ENCODE peak calls at places on chromosomes 13 and 19, in seven cellular contexts. L, M, Z, K, V, U and I are unnamed samples.

GRCh38 chr19:16660763-16661479 is at the start of gene TMEM38A:
- DNase-seq in Z (peak), L (no peak), V (no peak), U (peak), M (no peak), K (peak), I (no peak)

GRCh38 chr19:2081873-2082810 is 14.0 kb downstream of the MOB3A start:
- DNase-seq in K (no peak), Z (peak), V (no peak), L (no peak), M (no peak), U (no peak), I (no peak)

GRCh38 chr13:30169442-30169841 is 137.9 kb downstream of the KATNAL1 start:
- DNase-seq in K (no peak), M (no peak), U (no peak), L (no peak), Z (no peak), V (no peak), I (no peak)

GRCh38 chr19:28956421-28956820 is 256.5 kb downstream of the UQCRFS1 start:
- DNase-seq in Z (no peak), U (no peak), K (no peak), V (no peak), M (no peak), L (no peak), I (no peak)

GRCh38 chr19:13938361-13939027 is at the start of gene PODNL1:
- DNase-seq in L (peak), U (no peak), Z (peak), K (no peak), M (no peak), V (no peak), I (no peak)

GRCh38 chr19:45885556-45886426 is at the start of gene IRF2BP1:
- DNase-seq in Z (peak), U (peak), K (peak), L (peak), V (peak), M (peak), I (no peak)

GRCh38 chr13:71842003-71842402 is 25.0 kb downstream of the DACH1 start:
- DNase-seq in L (no peak), K (no peak), M (no peak), V (no peak), Z (no peak), U (no peak), I (no peak)

GRCh38 chr13:51856998-51857397 is 4.8 kb upstream of the CCDC70 start:
- DNase-seq in U (no peak), L (no peak), M (no peak), V (peak), K (no peak), Z (no peak), I (no peak)

GRCh38 chr13:33318744-33319143 is 33.2 kb upstream of the STARD13 start:
- DNase-seq in Z (no peak), V (no peak), L (no peak), K (no peak), U (no peak), M (no peak), I (no peak)

GRCh38 chr19:14142262-14143190 is 6.1 kb upstream of the ASF1B start:
- DNase-seq in Z (no peak), U (peak), V (no peak), L (no peak), M (no peak), K (no peak), I (no peak)

GRCh38 chr13:71758823-71759222 is 108.2 kb downstream of the DACH1 start:
- DNase-seq in Z (peak), U (no peak), K (no peak), L (no peak), M (no peak), V (no peak), I (no peak)

GRCh38 chr19:12930002-12930645 is 3.4 kb downstream of the FARSA start:
- DNase-seq in Z (no peak), U (no peak), M (no peak), V (no peak), L (no peak), K (no peak), I (no peak)

GRCh38 chr19:39345956-39346355 is 3.7 kb downstream of the SAMD4B start:
- DNase-seq in M (no peak), U (no peak), K (no peak), L (no peak), Z (no peak), V (no peak), I (no peak)

GRCh38 chr19:39350156-39350555 is 7.9 kb downstream of the SAMD4B start:
- DNase-seq in Z (no peak), L (no peak), U (no peak), M (no peak), V (no peak), K (no peak), I (no peak)

GRCh38 chr19:39349326-39349725 is 7.1 kb downstream of the SAMD4B start:
- DNase-seq in Z (no peak), U (no peak), L (no peak), V (no peak), K (no peak), M (no peak), I (no peak)

GRCh38 chr19:39351537-39352037 is 9.4 kb downstream of the SAMD4B start:
- DNase-seq in M (peak), V (no peak), K (no peak), Z (no peak), L (peak), U (peak), I (peak)

DNA sequence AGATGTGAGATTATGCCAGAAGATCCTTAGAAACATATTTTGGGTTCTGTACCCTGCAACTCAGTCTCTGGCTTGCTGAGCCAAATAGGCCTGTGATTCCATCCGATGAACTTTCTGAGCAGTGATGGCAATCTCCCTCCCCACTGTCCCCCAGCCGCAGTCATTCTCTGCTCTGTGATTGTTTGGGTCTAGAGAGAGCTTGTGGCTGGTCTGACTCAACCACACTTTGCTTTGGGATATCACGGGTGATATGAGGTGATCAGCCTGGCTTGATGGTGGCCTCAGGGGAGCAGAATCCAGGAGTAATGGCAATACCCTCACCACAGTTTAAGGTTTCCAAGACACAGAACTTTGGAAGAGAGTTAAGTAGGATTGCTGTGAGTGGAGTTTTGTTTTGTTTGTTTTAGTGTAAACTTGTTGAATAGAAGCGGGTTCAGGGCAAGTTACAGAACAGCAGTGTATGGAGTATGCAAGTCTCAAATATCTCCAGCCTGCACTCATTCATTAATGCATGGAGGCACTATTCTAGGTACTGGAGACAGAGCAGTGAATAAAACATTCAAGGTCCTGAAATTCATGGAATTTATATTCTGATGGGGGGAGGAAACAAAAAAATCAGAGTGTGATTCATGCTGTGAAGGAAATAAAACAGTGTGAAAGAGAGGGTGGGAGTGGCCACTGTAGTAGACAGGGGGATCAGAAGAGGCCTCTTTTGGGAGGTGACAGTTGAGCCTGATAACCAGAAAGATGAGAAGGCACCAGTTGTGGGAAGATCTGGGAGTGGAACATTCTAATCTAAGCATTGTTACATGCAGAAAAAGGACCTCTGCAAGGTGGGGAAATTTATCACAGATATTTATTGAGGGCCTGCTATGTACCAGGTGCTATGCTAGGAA is 5.4 kb downstream of the SAMD4B start:
- DNase-seq in M (no peak), K (no peak), V (no peak), Z (no peak), U (peak), L (peak), I (no peak)
- TF ChIP-seq RFX5 in M (no peak), K (no peak), V (no peak), Z (no peak), U (no peak), L (no peak), I (no peak)

DNA sequence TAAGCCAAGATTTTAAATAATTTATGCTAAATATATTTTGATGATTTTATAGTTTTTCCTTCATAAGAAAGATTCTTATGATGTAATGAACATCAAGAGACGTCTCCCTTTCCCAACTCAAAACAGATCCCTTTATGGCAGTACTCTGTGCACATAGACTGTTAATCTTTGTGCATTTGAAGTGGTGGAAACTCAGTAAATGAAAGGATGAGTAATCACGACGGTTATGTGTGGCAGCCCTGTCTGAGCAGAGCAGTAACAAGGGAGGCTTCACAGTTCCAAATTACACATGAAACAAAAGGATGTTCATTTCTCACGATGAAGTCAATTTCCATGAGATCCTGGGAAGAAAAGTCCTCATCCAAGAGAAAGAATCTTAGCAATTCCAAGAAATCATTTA is 498.1 kb downstream of the KLF5 start:
- DNase-seq in M (no peak), K (no peak), U (no peak), L (no peak), Z (no peak), V (no peak), I (no peak)
- TF ChIP-seq RFX5 in M (no peak), K (no peak), U (no peak), L (no peak), Z (no peak), V (no peak), I (no peak)

GRCh38 chr13:35889560-35889959 is 241.6 kb downstream of the DCLK1 start:
- DNase-seq in U (no peak), M (no peak), K (no peak), L (no peak), Z (no peak), V (no peak), I (no peak)

GRCh38 chr13:35891973-35892441 is 239.2 kb downstream of the DCLK1 start:
- DNase-seq in M (peak), L (peak), V (no peak), K (no peak), U (no peak), Z (no peak), I (no peak)

GRCh38 chr13:35891486-35891885 is 239.7 kb downstream of the DCLK1 start:
- DNase-seq in U (no peak), V (no peak), Z (no peak), K (peak), L (peak), M (no peak), I (no peak)

GRCh38 chr13:35887028-35887666 is 244.0 kb downstream of the DCLK1 start:
- DNase-seq in U (no peak), V (no peak), Z (no peak), K (peak), M (no peak), L (no peak), I (no peak)

DNA sequence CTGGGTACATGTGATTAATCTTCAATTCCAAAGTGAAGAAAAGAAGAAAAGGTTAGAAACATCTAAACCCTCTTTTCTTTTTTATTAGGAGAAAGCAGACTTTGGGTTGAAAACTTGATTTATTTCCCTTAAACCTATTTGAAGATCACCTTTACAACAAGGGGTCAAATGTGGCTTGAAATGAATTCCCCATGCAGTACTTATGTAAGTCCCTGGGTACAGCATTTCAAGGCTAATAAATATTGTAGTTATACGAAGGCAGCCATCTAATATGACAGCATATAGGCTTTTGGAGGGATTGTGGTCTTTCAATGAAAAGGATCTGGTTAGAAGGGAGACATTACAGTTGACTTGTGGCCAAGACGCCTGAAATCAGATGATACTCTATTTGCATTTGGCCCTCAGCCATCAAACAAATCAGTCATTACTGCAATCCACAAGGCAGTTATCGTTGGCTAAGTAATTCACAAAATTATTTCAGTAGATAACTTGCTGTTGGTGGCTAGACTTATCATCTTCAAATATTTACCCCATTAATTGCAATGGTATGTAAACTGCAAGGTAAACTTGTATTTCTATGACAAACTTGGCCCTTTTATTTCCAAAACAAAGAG is 242.7 kb downstream of the DCLK1 start:
- DNase-seq in L (peak), M (no peak), Z (peak), U (no peak), V (no peak), K (no peak), I (no peak)
- TF ChIP-seq RFX5 in L (no peak), M (no peak), Z (no peak), U (no peak), V (no peak), K (no peak), I (no peak)

GRCh38 chr13:100125946-100126345 is 37.1 kb downstream of the PCCA start:
- DNase-seq in Z (no peak), K (no peak), U (no peak), V (no peak), L (no peak), M (no peak), I (no peak)

GRCh38 chr13:100130092-100130491 is 41.2 kb downstream of the PCCA start:
- DNase-seq in K (no peak), L (no peak), Z (no peak), U (no peak), M (no peak), V (no peak), I (no peak)

GRCh38 chr13:100129605-100130004 is 40.7 kb downstream of the PCCA start:
- DNase-seq in K (no peak), L (no peak), V (no peak), Z (no peak), U (no peak), M (no peak), I (peak)

GRCh38 chr13:100128838-100129237 is 39.9 kb downstream of the PCCA start:
- DNase-seq in U (no peak), K (no peak), V (peak), M (no peak), L (no peak), Z (no peak), I (no peak)

GRCh38 chr13:100128373-100128772 is 39.5 kb downstream of the PCCA start:
- DNase-seq in M (peak), K (no peak), U (peak), L (peak), Z (no peak), V (peak), I (no peak)
- TF ChIP-seq RFX5 in M (no peak), K (no peak), U (no peak), L (no peak), Z (no peak), V (no peak), I (no peak)

GRCh38 chr13:27533155-27533643 is 82.8 kb upstream of the MTIF3 start:
- DNase-seq in U (peak), M (peak), V (peak), L (peak), K (peak), Z (peak), I (no peak)
- TF ChIP-seq RFX5 in U (no peak), M (no peak), V (no peak), L (no peak), K (no peak), Z (no peak), I (no peak)

DNA sequence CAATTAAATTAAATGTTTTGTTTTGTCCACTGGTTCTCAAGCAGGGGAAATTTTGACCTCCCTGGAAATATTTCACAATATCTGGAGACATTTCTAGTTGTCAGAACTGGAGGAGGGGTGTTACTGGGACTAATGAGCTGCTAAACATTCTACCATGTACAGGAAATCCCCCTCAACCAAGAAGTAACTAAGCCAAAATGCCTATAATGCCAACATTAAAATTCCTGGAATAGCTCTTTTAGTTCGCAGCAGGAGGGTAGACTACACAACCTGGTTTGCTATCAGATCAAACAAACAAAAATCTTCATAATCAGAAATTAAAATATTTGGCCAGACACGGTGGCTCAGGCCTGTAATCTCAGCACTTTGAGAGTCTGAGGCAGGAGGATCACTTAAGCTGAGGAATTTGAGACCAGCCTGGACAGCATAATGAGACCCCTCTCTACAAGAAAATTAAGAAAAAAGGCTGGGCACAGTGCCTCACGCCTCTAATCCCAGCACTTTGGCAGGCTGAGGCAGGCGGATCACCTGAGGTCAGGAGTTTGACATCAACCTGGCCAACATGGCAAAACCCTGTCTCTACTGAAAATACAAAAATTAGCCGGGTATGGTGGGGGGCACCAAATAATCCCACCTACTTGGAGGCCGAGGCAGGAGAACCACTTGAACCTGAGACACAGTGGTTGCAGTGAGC is 13.7 kb upstream of the SMARCA4 start:
- DNase-seq in K (no peak), L (peak), U (no peak), Z (no peak), V (no peak), M (peak), I (no peak)
- TF ChIP-seq RFX5 in K (no peak), L (no peak), U (no peak), Z (no peak), V (no peak), M (no peak), I (no peak)

DNA sequence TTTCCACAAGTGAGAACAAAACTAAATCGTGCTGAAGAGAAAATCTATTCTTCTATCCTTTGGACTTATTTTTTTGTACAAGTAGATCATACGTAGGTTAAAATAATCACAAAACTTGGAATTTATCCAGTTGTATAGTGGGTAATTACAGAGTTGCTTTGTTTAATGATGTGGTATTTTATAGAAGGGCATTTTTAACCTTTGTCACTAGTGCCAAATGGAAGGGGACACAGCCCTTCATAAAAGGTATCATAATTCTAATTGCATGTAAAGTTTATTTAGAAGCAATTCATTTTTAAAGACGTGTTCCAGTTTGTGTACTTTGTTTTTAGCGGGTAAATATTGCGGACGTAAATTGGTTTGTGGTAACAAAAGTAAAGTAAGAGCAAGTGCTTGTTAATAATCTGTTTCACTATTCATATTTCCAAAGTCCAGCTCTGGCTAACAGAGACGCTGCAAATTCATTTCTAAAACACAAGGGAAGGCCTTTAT is 99.5 kb downstream of the ERCC5 start:
- DNase-seq in Z (no peak), M (no peak), L (no peak), K (no peak), U (no peak), V (no peak), I (no peak)
- TF ChIP-seq RFX5 in Z (no peak), M (no peak), L (no peak), K (no peak), U (no peak), V (no peak), I (no peak)

GRCh38 chr19:55113570-55114039 is 3.8 kb downstream of the PPP1R12C start:
- DNase-seq in K (peak), U (peak), V (peak), Z (peak), L (peak), M (peak), I (no peak)
- TF ChIP-seq RFX5 in K (no peak), U (no peak), V (no peak), Z (no peak), L (no peak), M (no peak), I (no peak)

GRCh38 chr19:49331616-49332055 is 3.6 kb upstream of the CD37 start:
- DNase-seq in L (peak), M (peak), V (peak), K (no peak), U (peak), Z (peak), I (peak)
- TF ChIP-seq RFX5 in L (no peak), M (no peak), V (no peak), K (no peak), U (no peak), Z (no peak), I (no peak)